ENCODE peak calls at places on chromosome 21, in five cellular contexts. T, N, W, O and L are unnamed samples.

GRCh38 chr21:38920631-38921398 is 115.1 kb downstream of the ETS2 start:
- DNase-seq in T (peak; percentile 7), N (peak; percentile 87), W (no peak), O (no peak), L (no peak)

GRCh38 chr21:17050156-17050555 is 462.7 kb upstream of the CXADR start:
- DNase-seq in T (no peak), N (peak; percentile 17), W (no peak), O (no peak), L (no peak)

GRCh38 chr21:38913120-38913975 is 107.6 kb downstream of the ETS2 start:
- DNase-seq in T (peak; percentile 87), N (peak; percentile 59), W (peak; percentile 30), O (peak; percentile 91), L (no peak)

GRCh38 chr21:44508711-44509445 is 31.1 kb downstream of the KRTAP10-1 start:
- DNase-seq in T (no peak), N (no peak), W (no peak), O (no peak), L (no peak)

GRCh38 chr21:36803801-36804452 is 105.0 kb downstream of the SIM2 start:
- DNase-seq in T (no peak), N (no peak), W (no peak), O (no peak), L (no peak)

GRCh38 chr21:23986987-23987386 is 1620.3 kb downstream of the MRPL39 start:
- DNase-seq in T (no peak), N (no peak), W (no peak), O (no peak), L (no peak)

GRCh38 chr21:44405948-44406872 is 49.1 kb upstream of the LRRC3 start:
- DNase-seq in T (no peak), N (no peak), W (no peak), O (no peak), L (no peak)

GRCh38 chr21:36246080-36246631 is 73.8 kb upstream of the MORC3 start:
- DNase-seq in T (peak; percentile 60), N (no peak), W (no peak), O (peak; percentile 47), L (no peak)

GRCh38 chr21:19523066-19523465 is 1119.5 kb upstream of the TMPRSS15 start:
- DNase-seq in T (no peak), N (no peak), W (no peak), O (no peak), L (no peak)

GRCh38 chr21:28142692-28143091 is 850.0 kb downstream of the LTN1 start:
- DNase-seq in T (no peak), N (peak; percentile 85), W (no peak), O (peak; percentile 14), L (no peak)

GRCh38 chr21:17343055-17343454 is 169.8 kb upstream of the CXADR start:
- DNase-seq in T (no peak), N (peak; percentile 26), W (no peak), O (no peak), L (no peak)

GRCh38 chr21:45417256-45417950 is 12.4 kb downstream of the COL18A1 start:
- DNase-seq in T (no peak), N (no peak), W (no peak), O (no peak), L (no peak)

GRCh38 chr21:14740692-14741091 is 194.6 kb upstream of the SAMSN1 start:
- DNase-seq in T (no peak), N (no peak), W (no peak), O (no peak), L (no peak)

GRCh38 chr21:37407719-37408455 is 41.3 kb downstream of the DYRK1A start:
- DNase-seq in T (no peak), N (peak; percentile 63), W (no peak), O (no peak), L (no peak)

GRCh38 chr21:18155508-18156193 is 89.0 kb upstream of the CHODL start:
- DNase-seq in T (no peak), N (no peak), W (no peak), O (no peak), L (no peak)

GRCh38 chr21:45027241-45028196 is 46.9 kb upstream of the ADARB1 start:
- DNase-seq in T (peak; percentile 15), N (no peak), W (no peak), O (no peak), L (no peak)

GRCh38 chr21:42144221-42144620 is 73.1 kb downstream of the UMODL1 start:
- DNase-seq in T (no peak), N (no peak), W (no peak), O (no peak), L (no peak)

GRCh38 chr21:39386194-39386593 is 37.3 kb upstream of the HMGN1 start:
- DNase-seq in T (peak; percentile 29), N (peak; percentile 17), W (no peak), O (peak; percentile 28), L (no peak)

GRCh38 chr21:39114871-39115658 is 68.2 kb downstream of the PSMG1 start:
- DNase-seq in T (no peak), N (peak; percentile 62), W (no peak), O (no peak), L (no peak)

GRCh38 chr21:39109163-39109530 is 74.1 kb downstream of the PSMG1 start:
- DNase-seq in T (no peak), N (no peak), W (no peak), O (no peak), L (no peak)

GRCh38 chr21:16402752-16403151 is 673.0 kb downstream of the USP25 start:
- DNase-seq in T (no peak), N (no peak), W (no peak), O (no peak), L (no peak)

GRCh38 chr21:14758849-14759248 is 212.7 kb upstream of the SAMSN1 start:
- DNase-seq in T (no peak), N (no peak), W (no peak), O (no peak), L (no peak)

GRCh38 chr21:33966324-33966949 is 50.8 kb upstream of the ATP5PO start:
- DNase-seq in T (no peak), N (no peak), W (no peak), O (no peak), L (no peak)
- H3K4me1 ChIP-seq in T (peaks cover 8% of the 10 kb centered on the region), N (peaks cover 13% of the 10 kb centered on the region), W (peaks cover 15% of the 10 kb centered on the region), O (peaks cover 17% of the 10 kb centered on the region), L (peaks cover 30% of the 10 kb centered on the region)

GRCh38 chr21:29185172-29185571 is 54.7 kb downstream of the MAP3K7CL start:
- DNase-seq in T (no peak), N (no peak), W (no peak), O (no peak), L (no peak)
- H3K4me1 ChIP-seq in T (peaks cover 33% of the 10 kb centered on the region), N (peaks cover 11% of the 10 kb centered on the region), W (peaks cover 20% of the 10 kb centered on the region), O (peaks cover 36% of the 10 kb centered on the region), L (peaks cover 24% of the 10 kb centered on the region)

DNA sequence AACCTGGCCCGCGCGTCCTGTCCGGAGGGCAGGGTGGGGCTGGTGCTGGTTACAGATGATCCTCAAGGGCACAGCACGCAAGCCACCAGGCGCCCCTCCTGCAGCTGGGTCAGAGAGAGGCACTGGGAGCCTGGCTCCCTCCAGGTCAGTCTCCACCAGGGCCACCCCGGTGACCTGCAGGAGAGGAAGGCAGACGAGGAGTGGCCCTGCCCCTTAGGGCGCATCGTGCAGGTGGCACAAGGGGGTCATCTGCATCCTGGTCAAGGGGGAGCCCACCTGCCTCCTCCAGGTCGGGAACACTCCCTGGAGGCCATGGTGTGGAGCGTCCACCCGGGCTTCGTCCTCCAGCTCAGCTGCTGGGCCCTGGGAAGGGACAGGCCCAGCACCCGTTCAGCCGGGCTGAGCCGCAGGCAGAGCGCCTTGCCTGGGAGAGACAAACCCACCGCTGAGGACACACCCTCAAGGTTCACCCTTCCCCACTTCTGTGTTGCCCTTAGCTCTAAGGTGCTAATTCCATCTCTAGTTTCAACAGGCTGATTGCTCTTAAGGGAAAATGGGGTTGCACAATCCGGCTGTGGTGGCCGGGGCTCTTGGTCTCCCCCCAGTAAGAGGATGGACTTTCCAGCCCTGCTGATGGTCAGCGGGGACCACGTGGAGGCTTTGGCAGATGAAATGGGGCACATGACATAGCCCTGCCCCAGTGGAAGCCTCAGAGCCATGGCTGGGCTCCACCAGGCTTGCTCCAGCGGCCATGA is 63.2 kb downstream of the SIK1 start:
- DNase-seq in T (no peak), N (no peak), W (no peak), O (no peak), L (no peak)
- H3K4me1 ChIP-seq in T (peaks cover 32% of the 10 kb centered on the region), N (peaks cover 4% of the 10 kb centered on the region), W (no peaks in the 10 kb centered on the region), O (no peaks in the 10 kb centered on the region), L (peaks cover 22% of the 10 kb centered on the region)

DNA sequence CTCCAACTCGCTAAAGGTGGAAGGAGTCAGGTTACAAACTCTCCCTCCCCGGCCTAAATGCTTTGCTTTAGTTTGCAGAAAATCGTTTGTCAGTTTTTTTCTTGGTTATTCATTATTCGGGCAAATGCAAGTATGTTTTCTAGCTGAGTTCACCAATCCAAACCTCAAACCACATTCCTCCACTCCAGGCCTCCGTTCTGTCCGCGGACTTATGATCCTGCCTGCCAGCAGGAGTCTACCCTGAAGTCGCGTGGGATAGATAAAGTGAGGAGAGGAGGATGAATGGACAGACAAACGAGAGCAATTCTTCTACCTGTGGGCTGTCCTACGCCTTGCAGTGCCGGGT is 1.3 kb downstream of the ADAMTS1 start:
- DNase-seq in T (no peak), N (peak; percentile 62), W (no peak), O (no peak), L (no peak)
- H3K4me1 ChIP-seq in T (peaks cover 51% of the 10 kb centered on the region), N (peaks cover 6% of the 10 kb centered on the region), W (peaks cover 13% of the 10 kb centered on the region), O (peaks cover 42% of the 10 kb centered on the region), L (peaks cover 13% of the 10 kb centered on the region)